ENCODE peak calls at places on chromosome 13, in ten cellular contexts. Z is H54; G is stimulated activated CD8-positive, alpha-beta memory T cell treated with anti-CD3 and anti-CD28 coated beads, Interleukin-4, amount 100 ng/mL, for 1 hour; C is fibroblast of lung; I is T-helper 17 cell; D is activated CD4-positive, CD25-positive, alpha-beta regulatory T cell; A is tibial nerve; F is Kasumi-1; J is stimulated activated CD4-positive, alpha-beta T cell treated with anti-CD3 and anti-CD28 coated beads, Interleukin-2, amount 100 ng/mL, for 48 hours; E is progenitor cell of endocrine pancreas. N is an unnamed sample.

GRCh38 chr13:95676100-95676774 is 702 bp upstream of the DNAJC3 start:
- DNase-seq in A (peak), G (no peak), D (no peak), C (peak), Z (no peak), J (peak), E (no peak), I (no peak), F (peak), N (peak)

GRCh38 chr13:40780822-40781401 is 8.5 kb upstream of the SLC25A15 start:
- DNase-seq in G (no peak), Z (peak), C (peak), E (no peak), I (no peak), J (no peak), F (peak), D (no peak), A (no peak), N (no peak)

GRCh38 chr13:75760182-75760981 is 124.3 kb downstream of the LMO7 start:
- DNase-seq in I (no peak), G (no peak), C (peak), Z (no peak), J (no peak), A (no peak), D (no peak), F (no peak), E (no peak), N (no peak)

GRCh38 chr13:112893570-112894422 is 75.2 kb upstream of the MCF2L start:
- DNase-seq in E (peak), I (no peak), J (no peak), G (no peak), C (no peak), F (no peak), A (no peak), D (no peak), Z (peak), N (peak)

GRCh38 chr13:70630247-70630646 is 522.0 kb upstream of the KLHL1 start:
- DNase-seq in D (no peak), A (no peak), C (no peak), J (no peak), F (no peak), I (no peak), Z (no peak), G (no peak), E (no peak), N (no peak)

GRCh38 chr13:114152831-114153371 is 20.5 kb upstream of the RASA3 start:
- DNase-seq in D (no peak), A (no peak), Z (no peak), F (peak), I (no peak), J (no peak), E (no peak), C (peak), G (no peak), N (no peak)

GRCh38 chr13:27304611-27305010 is 34.0 kb downstream of the RASL11A start:
- DNase-seq in G (no peak), Z (no peak), E (no peak), J (no peak), C (no peak), F (no peak), D (no peak), I (no peak), A (no peak), N (no peak)

GRCh38 chr13:99124046-99124400 is 76.6 kb upstream of the UBAC2 start:
- DNase-seq in F (no peak), A (no peak), G (no peak), I (no peak), E (no peak), J (no peak), C (no peak), D (no peak), Z (no peak), N (no peak)

GRCh38 chr13:19860884-19861655 is 2.4 kb downstream of the ZMYM5 start:
- DNase-seq in A (no peak), C (peak), G (no peak), Z (no peak), D (no peak), I (no peak), E (no peak), F (no peak), J (no peak), N (peak)

GRCh38 chr13:54884645-54885044 is 1856.0 kb downstream of the OLFM4 start:
- DNase-seq in E (no peak), D (no peak), J (no peak), I (no peak), G (no peak), Z (no peak), C (no peak), F (no peak), A (no peak), N (no peak)

GRCh38 chr13:110627761-110628476 is 12.6 kb downstream of the NAXD start:
- DNase-seq in I (no peak), A (no peak), G (no peak), F (no peak), Z (no peak), D (no peak), J (no peak), E (no peak), C (no peak), N (no peak)

GRCh38 chr13:41071775-41072174 is 10.5 kb downstream of the WBP4 start:
- DNase-seq in G (no peak), C (no peak), E (no peak), I (no peak), D (no peak), Z (no peak), F (no peak), J (no peak), A (no peak), N (no peak)

GRCh38 chr13:38086013-38086412 is 216.4 kb upstream of the TRPC4 start:
- DNase-seq in Z (no peak), D (no peak), E (no peak), J (no peak), C (no peak), G (no peak), A (no peak), F (no peak), I (no peak), N (no peak)

GRCh38 chr13:57191667-57192066 is 24.7 kb downstream of the PRR20E start:
- DNase-seq in G (no peak), A (no peak), J (no peak), I (no peak), C (no peak), E (no peak), D (no peak), Z (no peak), F (no peak), N (no peak)

GRCh38 chr13:42247883-42248282 is 24.1 kb upstream of the AKAP11 start:
- DNase-seq in D (no peak), F (no peak), E (no peak), C (no peak), J (no peak), G (no peak), I (no peak), A (no peak), Z (no peak), N (no peak)

GRCh38 chr13:95154441-95154886 is 146.8 kb downstream of the ABCC4 start:
- DNase-seq in C (peak), D (no peak), J (no peak), F (no peak), G (no peak), E (no peak), A (no peak), I (no peak), Z (no peak), N (no peak)

GRCh38 chr13:30751183-30751933 is 16.0 kb downstream of the ALOX5AP start:
- DNase-seq in J (no peak), F (no peak), G (no peak), D (no peak), I (no peak), E (no peak), A (no peak), Z (no peak), C (no peak), N (peak)

GRCh38 chr13:77544365-77544764 is 8.9 kb downstream of the SCEL start:
- DNase-seq in D (no peak), F (no peak), Z (no peak), I (no peak), C (peak), E (no peak), G (no peak), J (no peak), A (peak), N (no peak)

GRCh38 chr13:35016362-35017148 is 74.5 kb downstream of the NBEA start:
- DNase-seq in G (no peak), J (no peak), Z (no peak), F (no peak), D (no peak), E (no peak), A (no peak), C (peak), I (no peak), N (no peak)

GRCh38 chr13:111370147-111370546 is 49.7 kb downstream of the TEX29 start:
- DNase-seq in A (peak), E (no peak), C (no peak), I (no peak), J (no peak), G (no peak), D (no peak), Z (no peak), F (no peak), N (no peak)

GRCh38 chr13:94182185-94182761 is 297.2 kb downstream of the DCT start:
- DNase-seq in I (no peak), C (no peak), G (no peak), A (no peak), F (peak), J (no peak), Z (no peak), D (no peak), E (no peak), N (no peak)

GRCh38 chr13:71156550-71156949 is 710.5 kb downstream of the DACH1 start:
- DNase-seq in F (no peak), C (no peak), I (no peak), J (no peak), E (no peak), D (no peak), G (no peak), Z (no peak), A (no peak), N (no peak)

GRCh38 chr13:57996717-57997116 is 365.2 kb downstream of the PCDH17 start:
- DNase-seq in D (no peak), A (no peak), F (no peak), J (no peak), G (no peak), I (no peak), C (peak), E (no peak), Z (no peak), N (no peak)

GRCh38 chr13:99800004-99800403 is 171.6 kb downstream of the ZIC5 start:
- DNase-seq in D (no peak), C (no peak), E (no peak), G (no peak), F (no peak), J (no peak), Z (no peak), I (no peak), A (no peak), N (no peak)

GRCh38 chr13:33016414-33017409 is at the start of gene KL:
- DNase-seq in D (no peak), I (no peak), A (no peak), Z (no peak), C (peak), E (peak), J (no peak), G (no peak), F (no peak), N (no peak)

GRCh38 chr13:50760751-50761150 is 82.7 kb downstream of the DLEU7 start:
- DNase-seq in Z (no peak), A (no peak), G (no peak), F (no peak), I (no peak), E (no peak), D (no peak), J (no peak), C (no peak), N (peak)

GRCh38 chr13:72163671-72164070 is 296.7 kb upstream of the DACH1 start:
- DNase-seq in F (no peak), C (peak), A (no peak), E (no peak), Z (no peak), J (no peak), D (no peak), I (no peak), G (no peak), N (no peak)

GRCh38 chr13:74226791-74227475 is 92.7 kb upstream of the KLF12 start:
- DNase-seq in I (no peak), Z (no peak), C (peak), J (no peak), A (no peak), F (no peak), E (no peak), D (no peak), G (no peak), N (no peak)

GRCh38 chr13:74767031-74767430 is 632.8 kb upstream of the KLF12 start:
- DNase-seq in E (no peak), C (peak), D (no peak), A (no peak), G (no peak), J (no peak), I (no peak), F (peak), Z (no peak), N (no peak)

GRCh38 chr13:79360064-79360463 is 46.0 kb downstream of the RBM26 start:
- DNase-seq in F (no peak), Z (no peak), G (no peak), C (no peak), I (no peak), D (no peak), E (no peak), A (no peak), J (no peak), N (no peak)

GRCh38 chr13:83929147-83929546 is 46.9 kb upstream of the SLITRK1 start:
- DNase-seq in E (no peak), A (no peak), F (no peak), G (no peak), C (no peak), J (no peak), Z (no peak), I (no peak), D (no peak), N (peak)

GRCh38 chr13:51523082-51523518 is 61.2 kb upstream of the WDFY2 start:
- DNase-seq in E (no peak), F (peak), A (no peak), Z (no peak), G (no peak), D (no peak), C (peak), I (no peak), J (no peak), N (peak)

GRCh38 chr13:112325941-112326645 is 50.1 kb upstream of the SPACA7 start:
- DNase-seq in F (no peak), J (no peak), G (no peak), A (no peak), Z (no peak), I (no peak), E (no peak), D (no peak), C (no peak), N (no peak)

GRCh38 chr13:111395511-111396393 is 75.3 kb downstream of the TEX29 start:
- DNase-seq in J (no peak), Z (no peak), A (no peak), I (no peak), E (no peak), D (no peak), F (no peak), C (no peak), G (no peak), N (no peak)

GRCh38 chr13:75489502-75490263 is 7.7 kb upstream of the TBC1D4 start:
- DNase-seq in D (no peak), A (no peak), I (no peak), Z (no peak), E (no peak), G (no peak), J (no peak), F (no peak), C (peak), N (no peak)

GRCh38 chr13:59012731-59013130 is 1151.0 kb downstream of the DIAPH3 start:
- DNase-seq in Z (no peak), J (no peak), A (no peak), E (no peak), D (no peak), F (no peak), C (no peak), I (no peak), G (no peak), N (no peak)

GRCh38 chr13:20232556-20233277 is 598 bp upstream of the GJB6 start:
- DNase-seq in F (no peak), C (no peak), J (no peak), G (no peak), A (no peak), E (no peak), Z (no peak), D (no peak), I (no peak), N (no peak)

GRCh38 chr13:50676602-50677001 is 166.9 kb downstream of the DLEU7 start:
- DNase-seq in D (no peak), A (no peak), F (peak), I (no peak), C (peak), Z (peak), J (no peak), G (no peak), E (no peak), N (no peak)

GRCh38 chr13:53622431-53622830 is 593.8 kb downstream of the OLFM4 start:
- DNase-seq in E (no peak), Z (no peak), G (no peak), I (no peak), D (no peak), C (no peak), A (no peak), J (no peak), F (no peak), N (no peak)

GRCh38 chr13:33205804-33206221 is 79.7 kb downstream of the STARD13 start:
- DNase-seq in I (no peak), Z (no peak), A (no peak), J (no peak), E (no peak), G (no peak), C (peak), D (no peak), F (no peak), N (no peak)

N was measured in DND-41.